ENCODE peak calls at places on chromosomes 4 and X, in seven cellular contexts. Y is MM.1S, L is psoas muscle, S is right lobe of liver, D is mammary epithelial cell, M is spleen, U is pancreas. Q is an unnamed sample.
A peak's percentile ranks its signal among the peaks of the same experiment; 100 is the strongest.

GRCh38 chr4:137274404-137274803 is 257.9 kb downstream of the PCDH18 start:
- DNase-seq in U (no peak), S (no peak), Y (no peak), D (no peak), L (no peak), M (no peak), Q (no peak)

GRCh38 chr4:95701500-95701899 is 138.4 kb upstream of the PDHA2 start:
- DNase-seq in L (no peak), D (peak; percentile 40), M (no peak), U (no peak), Y (no peak), S (no peak), Q (no peak)

GRCh38 chrX:120560405-120560841 is 339 bp downstream of the CUL4B start:
- DNase-seq in U (no peak), M (peak; percentile 76), S (peak; percentile 55), L (no peak), Y (peak; percentile 52), D (peak; percentile 35), Q (no peak)

GRCh38 chrX:129781134-129782014 is 1.6 kb downstream of the SASH3 start:
- DNase-seq in Y (peak; percentile 92), U (no peak), L (peak; percentile 58), S (no peak), M (peak; percentile 95), D (no peak), Q (peak; percentile 65)

GRCh38 chr4:182089326-182089725 is 153.9 kb upstream of the TENM3 start:
- DNase-seq in S (no peak), U (no peak), D (no peak), L (no peak), M (no peak), Y (peak; percentile 36), Q (no peak)

GRCh38 chr4:184936071-184936470 is 82.2 kb upstream of the HELT start:
- DNase-seq in M (no peak), Y (no peak), L (no peak), S (no peak), U (no peak), D (no peak), Q (no peak)

GRCh38 chr4:67871867-67872266 is 11.9 kb downstream of the TMPRSS11D start:
- DNase-seq in D (peak; percentile 58), Y (peak; percentile 49), S (no peak), U (no peak), L (no peak), M (no peak), Q (no peak)

GRCh38 chr4:20252656-20253271 is 1.1 kb downstream of the SLIT2 start:
- DNase-seq in D (no peak), S (peak; percentile 43), U (peak; percentile 75), Y (peak; percentile 27), L (peak; percentile 65), M (peak; percentile 75), Q (peak; percentile 87)

GRCh38 chrX:12950851-12951589 is 23.9 kb upstream of the TMSB4X start:
- DNase-seq in Y (no peak), D (no peak), L (peak; percentile 61), U (no peak), S (no peak), M (peak; percentile 92), Q (no peak)

GRCh38 chrX:133542476-133542875 is 127.2 kb upstream of the GPC4 start:
- DNase-seq in S (no peak), D (no peak), Y (peak; percentile 96), M (no peak), L (no peak), U (no peak), Q (no peak)

GRCh38 chr4:156578005-156578404 is 393.6 kb downstream of the PDGFC start:
- DNase-seq in D (no peak), L (no peak), U (no peak), M (no peak), Y (no peak), S (no peak), Q (no peak)

GRCh38 chr4:1855334-1856070 is 454 bp downstream of the LETM1 start:
- DNase-seq in S (no peak), L (peak; percentile 70), Y (peak; percentile 16), M (no peak), D (no peak), U (peak; percentile 80), Q (no peak)

GRCh38 chr4:90174622-90175023 is 47.4 kb downstream of the CCSER1 start:
- DNase-seq in M (no peak), Y (peak; percentile 44), S (no peak), U (no peak), D (peak; percentile 78), L (no peak), Q (no peak)

GRCh38 chr4:16896871-16897270 is 1.6 kb downstream of the LDB2 start:
- DNase-seq in S (no peak), U (no peak), D (no peak), M (no peak), L (no peak), Y (no peak), Q (no peak)

GRCh38 chr4:55993994-55994657 is 45.4 kb downstream of the CEP135 start:
- DNase-seq in U (no peak), D (no peak), Y (no peak), S (no peak), M (no peak), L (no peak), Q (no peak)

GRCh38 chr4:169384741-169385140 is 114.0 kb upstream of the SH3RF1 start:
- DNase-seq in L (no peak), S (no peak), D (no peak), U (no peak), Y (no peak), M (no peak), Q (no peak)

GRCh38 chr4:182925298-182925738 is 8.1 kb upstream of the DCTD start:
- DNase-seq in S (peak; percentile 87), U (peak; percentile 87), M (peak; percentile 91), L (peak; percentile 68), Y (peak; percentile 90), D (peak; percentile 64), Q (no peak)

GRCh38 chr4:182271731-182272525 is 28.7 kb downstream of the TENM3 start:
- DNase-seq in S (no peak), U (no peak), Y (no peak), D (no peak), M (no peak), L (no peak), Q (no peak)

GRCh38 chrX:46628406-46629371 is 55.1 kb downstream of the CHST7 start:
- DNase-seq in M (no peak), S (no peak), L (peak; percentile 87), U (no peak), Y (peak; percentile 59), D (no peak), Q (no peak)

GRCh38 chrX:153934473-153935325 is at the start of gene NAA10:
- DNase-seq in M (peak; percentile 91), Y (peak; percentile 83), U (peak; percentile 84), L (peak; percentile 90), S (peak; percentile 78), D (peak; percentile 62), Q (no peak)

GRCh38 chr4:184099541-184099966 is 118.1 kb downstream of the ENPP6 start:
- DNase-seq in M (no peak), D (no peak), U (no peak), Y (no peak), S (no peak), L (no peak), Q (no peak)

GRCh38 chr4:515251-515650 is 16.2 kb downstream of the PIGG start:
- DNase-seq in M (peak; percentile 47), Y (no peak), U (no peak), D (no peak), L (no peak), S (no peak), Q (no peak)

GRCh38 chr4:54661686-54662085 is 3.9 kb downstream of the KIT start:
- DNase-seq in S (no peak), Y (no peak), U (no peak), D (peak; percentile 54), L (no peak), M (no peak), Q (no peak)

GRCh38 chr4:180058731-180059215 is 2184.4 kb upstream of the TENM3 start:
- DNase-seq in Y (peak; percentile 71), D (peak; percentile 25), S (peak; percentile 43), U (peak; percentile 78), M (peak; percentile 75), L (peak; percentile 56), Q (peak; percentile 80)

GRCh38 chrX:1246816-1247215 is 21.8 kb upstream of the CSF2RA start:
- DNase-seq in S (peak; percentile 75), U (peak; percentile 41), Y (peak; percentile 62), M (peak; percentile 92), D (peak; percentile 35), L (peak; percentile 75), Q (no peak)

GRCh38 chr4:102593147-102593546 is 92.0 kb downstream of the NFKB1 start:
- DNase-seq in U (no peak), L (no peak), Y (no peak), S (no peak), D (no peak), M (no peak), Q (no peak)

GRCh38 chr4:156672924-156673323 is 298.7 kb downstream of the PDGFC start:
- DNase-seq in Y (no peak), U (no peak), M (no peak), D (peak; percentile 21), S (no peak), L (no peak), Q (no peak)

GRCh38 chr4:140330311-140330900 is 43.0 kb upstream of the SCOC start:
- DNase-seq in M (no peak), U (no peak), S (no peak), L (no peak), Y (peak; percentile 44), D (peak; percentile 17), Q (no peak)

GRCh38 chr4:21596521-21596920 is 352.1 kb downstream of the KCNIP4 start:
- DNase-seq in U (no peak), Y (no peak), M (no peak), S (no peak), L (no peak), D (no peak), Q (no peak)

GRCh38 chr4:121534187-121534586 is 153.4 kb upstream of the QRFPR start:
- DNase-seq in M (no peak), S (no peak), U (no peak), L (no peak), D (no peak), Y (no peak), Q (no peak)

GRCh38 chr4:121535351-121535750 is 154.5 kb upstream of the QRFPR start:
- DNase-seq in S (no peak), U (no peak), D (no peak), M (no peak), Y (no peak), L (no peak), Q (no peak)
- TF ChIP-seq CTCF in S (no peak), U (no peak), D (peak; percentile 11), M (no peak), Y (no peak), L (no peak), Q (no peak)

GRCh38 chr4:189519189-189519588 is 421.5 kb upstream of the FRG1 start:
- DNase-seq in S (no peak), D (no peak), M (no peak), L (no peak), U (no peak), Y (no peak), Q (no peak)
- TF ChIP-seq CTCF in S (no peak), D (no peak), M (no peak), L (no peak), U (no peak), Y (no peak), Q (no peak)

GRCh38 chr4:73258668-73259551 is at the start of gene ANKRD17:
- DNase-seq in L (peak; percentile 96), Y (peak; percentile 96), D (peak; percentile 94), S (peak; percentile 93), M (peak; percentile 99), U (peak; percentile 93), Q (peak; percentile 96)
- TF ChIP-seq CTCF in L (no peak), Y (no peak), D (peak; percentile 22), S (no peak), M (peak; percentile 36), U (no peak), Q (peak; percentile 31)

GRCh38 chrX:105189093-105189492 is 31.4 kb downstream of the TEX13A start:
- DNase-seq in M (no peak), Y (no peak), U (no peak), S (no peak), D (no peak), L (no peak), Q (no peak)
- TF ChIP-seq CTCF in M (no peak), Y (no peak), U (no peak), S (no peak), D (no peak), L (no peak), Q (no peak)

Q was measured in chondrocyte.